ENCODE peak calls at places on chromosomes 11 and 22, in eight cellular contexts. One of them, this sample, is unnamed. For H3K4me1, the result is how much of the 10 kb centered on the place peaks cover.

GRCh38 chr22:24357547-24357946 is 69.9 kb upstream of the ADORA2A start:
- DNase-seq in neural progenitor cell: peak
- DNase-seq in A673: no peak
- DNase-seq in upper lobe of right lung: no peak
- DNase-seq in esophagus muscularis mucosa: no peak
- DNase-seq in SK-N-SH: no peak
- DNase-seq in PC-3: no peak
- DNase-seq in RWPE2: no peak
- DNase-seq in this sample: no peak

GRCh38 chr11:7019500-7020182 is 505 bp downstream of the ZNF214 start:
- DNase-seq in neural progenitor cell: peak
- DNase-seq in upper lobe of right lung: peak
- DNase-seq in RWPE2: no peak
- DNase-seq in A673: no peak
- DNase-seq in PC-3: no peak
- DNase-seq in SK-N-SH: no peak
- DNase-seq in esophagus muscularis mucosa: no peak
- DNase-seq in this sample: peak

GRCh38 chr22:48453751-48454485 is 1373.8 kb downstream of the BRD1 start:
- DNase-seq in neural progenitor cell: no peak
- DNase-seq in esophagus muscularis mucosa: no peak
- DNase-seq in SK-N-SH: no peak
- DNase-seq in upper lobe of right lung: peak
- DNase-seq in A673: no peak
- DNase-seq in PC-3: no peak
- DNase-seq in RWPE2: no peak
- DNase-seq in this sample: no peak

GRCh38 chr11:72303179-72303578 is 59.2 kb upstream of the PHOX2A start:
- DNase-seq in A673: peak
- DNase-seq in neural progenitor cell: no peak
- DNase-seq in upper lobe of right lung: no peak
- DNase-seq in RWPE2: no peak
- DNase-seq in SK-N-SH: no peak
- DNase-seq in PC-3: no peak
- DNase-seq in esophagus muscularis mucosa: no peak
- DNase-seq in this sample: no peak

GRCh38 chr11:35525501-35526175 is at the start of gene PAMR1:
- DNase-seq in A673: peak
- DNase-seq in neural progenitor cell: peak
- DNase-seq in esophagus muscularis mucosa: peak
- DNase-seq in RWPE2: peak
- DNase-seq in upper lobe of right lung: peak
- DNase-seq in PC-3: no peak
- DNase-seq in SK-N-SH: no peak
- DNase-seq in this sample: no peak

GRCh38 chr11:43576834-43577521 is 103.6 kb upstream of the HSD17B12 start:
- DNase-seq in RWPE2: no peak
- DNase-seq in esophagus muscularis mucosa: no peak
- DNase-seq in neural progenitor cell: peak
- DNase-seq in upper lobe of right lung: no peak
- DNase-seq in SK-N-SH: peak
- DNase-seq in A673: peak
- DNase-seq in PC-3: peak
- DNase-seq in this sample: peak

GRCh38 chr11:45768486-45768885 is 36.5 kb upstream of the SLC35C1 start:
- DNase-seq in PC-3: no peak
- DNase-seq in SK-N-SH: no peak
- DNase-seq in A673: no peak
- DNase-seq in neural progenitor cell: no peak
- DNase-seq in esophagus muscularis mucosa: no peak
- DNase-seq in upper lobe of right lung: no peak
- DNase-seq in RWPE2: no peak
- DNase-seq in this sample: no peak

GRCh38 chr11:130155106-130155505 is 4.5 kb upstream of the ST14 start:
- DNase-seq in PC-3: no peak
- DNase-seq in SK-N-SH: no peak
- DNase-seq in RWPE2: no peak
- DNase-seq in neural progenitor cell: no peak
- DNase-seq in upper lobe of right lung: no peak
- DNase-seq in esophagus muscularis mucosa: no peak
- DNase-seq in A673: no peak
- DNase-seq in this sample: no peak

GRCh38 chr11:105229758-105230157 is 90.2 kb upstream of the CARD18 start:
- DNase-seq in upper lobe of right lung: no peak
- DNase-seq in neural progenitor cell: no peak
- DNase-seq in A673: no peak
- DNase-seq in PC-3: no peak
- DNase-seq in SK-N-SH: no peak
- DNase-seq in RWPE2: no peak
- DNase-seq in esophagus muscularis mucosa: no peak
- DNase-seq in this sample: no peak

GRCh38 chr11:60389279-60389910 is 6.9 kb upstream of the MS4A14 start:
- DNase-seq in SK-N-SH: no peak
- DNase-seq in upper lobe of right lung: no peak
- DNase-seq in PC-3: no peak
- DNase-seq in esophagus muscularis mucosa: no peak
- DNase-seq in A673: no peak
- DNase-seq in RWPE2: no peak
- DNase-seq in neural progenitor cell: no peak
- DNase-seq in this sample: no peak

GRCh38 chr11:13143486-13144297 is 133.9 kb upstream of the BMAL1 start:
- DNase-seq in PC-3: peak
- DNase-seq in upper lobe of right lung: no peak
- DNase-seq in RWPE2: no peak
- DNase-seq in SK-N-SH: no peak
- DNase-seq in esophagus muscularis mucosa: peak
- DNase-seq in A673: no peak
- DNase-seq in neural progenitor cell: no peak
- DNase-seq in this sample: no peak

GRCh38 chr11:121544956-121545355 is 92.2 kb upstream of the SORL1-AS1 start:
- DNase-seq in neural progenitor cell: no peak
- DNase-seq in esophagus muscularis mucosa: no peak
- DNase-seq in SK-N-SH: no peak
- DNase-seq in RWPE2: no peak
- DNase-seq in PC-3: no peak
- DNase-seq in A673: no peak
- DNase-seq in upper lobe of right lung: no peak
- DNase-seq in this sample: no peak

GRCh38 chr11:46895821-46896220 is 22.5 kb downstream of the LRP4 start:
- DNase-seq in RWPE2: no peak
- DNase-seq in upper lobe of right lung: peak
- DNase-seq in PC-3: no peak
- DNase-seq in esophagus muscularis mucosa: no peak
- DNase-seq in SK-N-SH: no peak
- DNase-seq in neural progenitor cell: no peak
- DNase-seq in A673: no peak
- DNase-seq in this sample: no peak

GRCh38 chr11:64760759-64761417 is 1.1 kb upstream of the PYGM start:
- DNase-seq in esophagus muscularis mucosa: no peak
- DNase-seq in upper lobe of right lung: peak
- DNase-seq in PC-3: no peak
- DNase-seq in RWPE2: no peak
- DNase-seq in A673: no peak
- DNase-seq in SK-N-SH: peak
- DNase-seq in neural progenitor cell: no peak
- DNase-seq in this sample: no peak

GRCh38 chr22:32327066-32327465 is 30.6 kb upstream of the RFPL3 start:
- DNase-seq in PC-3: peak
- DNase-seq in RWPE2: no peak
- DNase-seq in SK-N-SH: no peak
- DNase-seq in neural progenitor cell: no peak
- DNase-seq in A673: no peak
- DNase-seq in esophagus muscularis mucosa: no peak
- DNase-seq in upper lobe of right lung: peak
- DNase-seq in this sample: no peak

GRCh38 chr11:60786811-60787567 is 1.9 kb downstream of the MS4A10 start:
- DNase-seq in PC-3: peak
- DNase-seq in A673: no peak
- DNase-seq in upper lobe of right lung: no peak
- DNase-seq in neural progenitor cell: no peak
- DNase-seq in SK-N-SH: no peak
- DNase-seq in RWPE2: no peak
- DNase-seq in esophagus muscularis mucosa: no peak
- DNase-seq in this sample: no peak

GRCh38 chr11:3808846-3809623 is 675 bp downstream of the PGAP2 start:
- DNase-seq in upper lobe of right lung: no peak
- DNase-seq in A673: peak
- DNase-seq in RWPE2: no peak
- DNase-seq in SK-N-SH: peak
- DNase-seq in esophagus muscularis mucosa: no peak
- DNase-seq in PC-3: peak
- DNase-seq in neural progenitor cell: peak
- DNase-seq in this sample: no peak

GRCh38 chr22:38704568-38705234 is 1.0 kb upstream of the GTPBP1 start:
- DNase-seq in neural progenitor cell: peak
- DNase-seq in SK-N-SH: no peak
- DNase-seq in esophagus muscularis mucosa: no peak
- DNase-seq in upper lobe of right lung: no peak
- DNase-seq in PC-3: no peak
- DNase-seq in A673: peak
- DNase-seq in RWPE2: no peak
- DNase-seq in this sample: no peak
- H3K4me3 ChIP-seq in neural progenitor cell: peak
- H3K4me3 ChIP-seq in SK-N-SH: peak
- H3K4me3 ChIP-seq in esophagus muscularis mucosa: peak
- H3K4me3 ChIP-seq in upper lobe of right lung: peak
- H3K4me3 ChIP-seq in PC-3: peak
- H3K4me3 ChIP-seq in A673: peak
- H3K4me3 ChIP-seq in RWPE2: peak
- H3K4me3 ChIP-seq in this sample: peak

GRCh38 chr22:26482171-26482570 is 1.4 kb downstream of the HPS4 start:
- DNase-seq in A673: no peak
- DNase-seq in RWPE2: no peak
- DNase-seq in PC-3: no peak
- DNase-seq in esophagus muscularis mucosa: no peak
- DNase-seq in neural progenitor cell: no peak
- DNase-seq in SK-N-SH: no peak
- DNase-seq in upper lobe of right lung: no peak
- DNase-seq in this sample: no peak

GRCh38 chr22:26480611-26480932 is 3.0 kb downstream of the HPS4 start:
- DNase-seq in esophagus muscularis mucosa: no peak
- DNase-seq in SK-N-SH: no peak
- DNase-seq in PC-3: no peak
- DNase-seq in RWPE2: no peak
- DNase-seq in neural progenitor cell: no peak
- DNase-seq in upper lobe of right lung: no peak
- DNase-seq in A673: no peak
- DNase-seq in this sample: no peak

GRCh38 chr22:26481694-26482093 is 1.9 kb downstream of the HPS4 start:
- DNase-seq in A673: no peak
- DNase-seq in RWPE2: no peak
- DNase-seq in upper lobe of right lung: no peak
- DNase-seq in PC-3: no peak
- DNase-seq in neural progenitor cell: no peak
- DNase-seq in SK-N-SH: no peak
- DNase-seq in esophagus muscularis mucosa: no peak
- DNase-seq in this sample: no peak

GRCh38 chr22:26479792-26480610 is 3.6 kb downstream of the HPS4 start:
- DNase-seq in RWPE2: no peak
- DNase-seq in neural progenitor cell: no peak
- DNase-seq in esophagus muscularis mucosa: no peak
- DNase-seq in A673: peak
- DNase-seq in PC-3: peak
- DNase-seq in SK-N-SH: no peak
- DNase-seq in upper lobe of right lung: no peak
- DNase-seq in this sample: no peak

GRCh38 chr22:26481112-26481693 is 2.4 kb downstream of the HPS4 start:
- DNase-seq in neural progenitor cell: no peak
- DNase-seq in RWPE2: no peak
- DNase-seq in upper lobe of right lung: no peak
- DNase-seq in A673: no peak
- DNase-seq in SK-N-SH: no peak
- DNase-seq in esophagus muscularis mucosa: no peak
- DNase-seq in PC-3: no peak
- DNase-seq in this sample: no peak
- H3K4me1 ChIP-seq in neural progenitor cell: under half
- H3K4me1 ChIP-seq in RWPE2: under half
- H3K4me1 ChIP-seq in upper lobe of right lung: half or more
- H3K4me1 ChIP-seq in A673: under half
- H3K4me1 ChIP-seq in SK-N-SH: under half
- H3K4me1 ChIP-seq in esophagus muscularis mucosa: half or more
- H3K4me1 ChIP-seq in PC-3: under half
- H3K4me1 ChIP-seq in this sample: under half

GRCh38 chr11:126522152-126522551 is 166.7 kb downstream of the ST3GAL4 start:
- DNase-seq in RWPE2: no peak
- DNase-seq in esophagus muscularis mucosa: no peak
- DNase-seq in neural progenitor cell: no peak
- DNase-seq in SK-N-SH: no peak
- DNase-seq in upper lobe of right lung: no peak
- DNase-seq in PC-3: no peak
- DNase-seq in A673: no peak
- DNase-seq in this sample: no peak

GRCh38 chr11:126523441-126523840 is 168.0 kb downstream of the ST3GAL4 start:
- DNase-seq in A673: no peak
- DNase-seq in esophagus muscularis mucosa: no peak
- DNase-seq in SK-N-SH: no peak
- DNase-seq in PC-3: no peak
- DNase-seq in upper lobe of right lung: peak
- DNase-seq in RWPE2: no peak
- DNase-seq in neural progenitor cell: no peak
- DNase-seq in this sample: no peak

GRCh38 chr11:126521196-126521595 is 165.7 kb downstream of the ST3GAL4 start:
- DNase-seq in A673: no peak
- DNase-seq in SK-N-SH: no peak
- DNase-seq in PC-3: no peak
- DNase-seq in RWPE2: no peak
- DNase-seq in upper lobe of right lung: peak
- DNase-seq in neural progenitor cell: no peak
- DNase-seq in esophagus muscularis mucosa: no peak
- DNase-seq in this sample: no peak

GRCh38 chr11:126519653-126520573 is 164.4 kb downstream of the ST3GAL4 start:
- DNase-seq in SK-N-SH: peak
- DNase-seq in PC-3: no peak
- DNase-seq in upper lobe of right lung: peak
- DNase-seq in A673: no peak
- DNase-seq in neural progenitor cell: no peak
- DNase-seq in esophagus muscularis mucosa: no peak
- DNase-seq in RWPE2: no peak
- DNase-seq in this sample: peak

DNA sequence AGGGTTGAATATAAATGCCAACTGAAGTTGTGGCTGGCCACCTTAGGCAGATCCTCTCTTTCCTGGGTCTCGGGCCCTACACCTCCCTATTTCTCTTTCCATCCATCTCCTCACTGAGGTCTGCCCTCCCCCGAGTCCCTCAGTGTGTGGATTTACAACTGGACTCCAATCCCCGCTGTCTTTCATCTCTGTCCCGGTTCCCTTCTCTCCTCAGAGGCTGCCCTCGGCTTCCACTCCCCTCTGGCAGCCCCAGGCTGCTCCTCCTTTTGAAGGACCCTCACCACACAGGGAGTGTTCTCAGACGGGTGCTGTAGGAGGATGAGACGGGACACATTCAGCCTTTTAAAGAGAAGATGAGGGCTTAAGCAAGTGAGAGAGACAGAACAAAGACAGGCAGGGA is 167.1 kb downstream of the ST3GAL4 start:
- DNase-seq in SK-N-SH: no peak
- DNase-seq in esophagus muscularis mucosa: no peak
- DNase-seq in upper lobe of right lung: peak
- DNase-seq in PC-3: no peak
- DNase-seq in RWPE2: no peak
- DNase-seq in A673: no peak
- DNase-seq in neural progenitor cell: no peak
- DNase-seq in this sample: no peak
- TF ChIP-seq CTCF in SK-N-SH: no peak
- TF ChIP-seq CTCF in esophagus muscularis mucosa: no peak
- TF ChIP-seq CTCF in upper lobe of right lung: no peak
- TF ChIP-seq CTCF in PC-3: no peak
- TF ChIP-seq CTCF in RWPE2: no peak
- TF ChIP-seq CTCF in A673: no peak
- TF ChIP-seq CTCF in neural progenitor cell: no peak
- TF ChIP-seq CTCF in this sample: no peak

GRCh38 chr11:94132152-94132558 is 3.5 kb downstream of the PANX1 start:
- DNase-seq in neural progenitor cell: no peak
- DNase-seq in upper lobe of right lung: no peak
- DNase-seq in PC-3: peak
- DNase-seq in RWPE2: peak
- DNase-seq in SK-N-SH: no peak
- DNase-seq in A673: no peak
- DNase-seq in esophagus muscularis mucosa: no peak
- DNase-seq in this sample: peak
- H3K4me3 ChIP-seq in neural progenitor cell: no peak
- H3K4me3 ChIP-seq in upper lobe of right lung: no peak
- H3K4me3 ChIP-seq in PC-3: peak
- H3K4me3 ChIP-seq in RWPE2: no peak
- H3K4me3 ChIP-seq in SK-N-SH: peak
- H3K4me3 ChIP-seq in A673: no peak
- H3K4me3 ChIP-seq in esophagus muscularis mucosa: no peak
- H3K4me3 ChIP-seq in this sample: peak

This sample was measured in BE2C.